ENCODE peak calls at places on chromosomes 6 and 20, in nine cellular contexts. One of them, this sample, is unnamed.

GRCh38 chr6:11613858-11614257 is 76.3 kb downstream of the TMEM170B start:
- DNase-seq in choroid plexus epithelial cell: peak; percentile 91
- DNase-seq in ovary: no peak
- DNase-seq in adrenal gland: no peak
- DNase-seq in foreskin fibroblast: peak; percentile 87
- DNase-seq in cardiac fibroblast: peak; percentile 81
- DNase-seq in neural progenitor cell: no peak
- DNase-seq in fibroblast of pulmonary artery: peak; percentile 90
- DNase-seq in HFF-Myc: peak; percentile 63
- DNase-seq in this sample: no peak

GRCh38 chr6:90103056-90103793 is 193.4 kb downstream of the BACH2 start:
- DNase-seq in choroid plexus epithelial cell: peak; percentile 29
- DNase-seq in ovary: no peak
- DNase-seq in adrenal gland: no peak
- DNase-seq in foreskin fibroblast: peak; percentile 68
- DNase-seq in cardiac fibroblast: no peak
- DNase-seq in neural progenitor cell: no peak
- DNase-seq in fibroblast of pulmonary artery: no peak
- DNase-seq in HFF-Myc: no peak
- DNase-seq in this sample: peak; percentile 87

GRCh38 chr6:83199865-83200230 is 6.7 kb downstream of the RWDD2A start:
- DNase-seq in choroid plexus epithelial cell: peak; percentile 84
- DNase-seq in ovary: no peak
- DNase-seq in adrenal gland: peak; percentile 27
- DNase-seq in foreskin fibroblast: peak; percentile 76
- DNase-seq in cardiac fibroblast: peak; percentile 56
- DNase-seq in neural progenitor cell: no peak
- DNase-seq in fibroblast of pulmonary artery: peak; percentile 85
- DNase-seq in HFF-Myc: peak; percentile 31
- DNase-seq in this sample: no peak

GRCh38 chr20:43916073-43916874 is 1.6 kb downstream of the TOX2 start:
- DNase-seq in choroid plexus epithelial cell: no peak
- DNase-seq in ovary: no peak
- DNase-seq in adrenal gland: no peak
- DNase-seq in foreskin fibroblast: peak; percentile 69
- DNase-seq in cardiac fibroblast: peak; percentile 51
- DNase-seq in neural progenitor cell: peak; percentile 41
- DNase-seq in fibroblast of pulmonary artery: peak; percentile 33
- DNase-seq in HFF-Myc: no peak
- DNase-seq in this sample: peak; percentile 24

GRCh38 chr6:27592481-27593199 is 119.7 kb upstream of the ZNF184 start:
- DNase-seq in choroid plexus epithelial cell: peak; percentile 79
- DNase-seq in ovary: no peak
- DNase-seq in adrenal gland: no peak
- DNase-seq in foreskin fibroblast: peak; percentile 84
- DNase-seq in cardiac fibroblast: peak; percentile 63
- DNase-seq in neural progenitor cell: peak; percentile 76
- DNase-seq in fibroblast of pulmonary artery: peak; percentile 62
- DNase-seq in HFF-Myc: peak; percentile 77
- DNase-seq in this sample: no peak

GRCh38 chr20:23116301-23117089 is 30.4 kb upstream of the CD93 start:
- DNase-seq in choroid plexus epithelial cell: peak; percentile 47
- DNase-seq in ovary: no peak
- DNase-seq in adrenal gland: peak; percentile 79
- DNase-seq in foreskin fibroblast: peak; percentile 65
- DNase-seq in cardiac fibroblast: peak; percentile 53
- DNase-seq in neural progenitor cell: no peak
- DNase-seq in fibroblast of pulmonary artery: peak; percentile 33
- DNase-seq in HFF-Myc: no peak
- DNase-seq in this sample: no peak

GRCh38 chr6:49550413-49551125 is at the start of gene C6orf141:
- DNase-seq in choroid plexus epithelial cell: peak; percentile 14
- DNase-seq in ovary: no peak
- DNase-seq in adrenal gland: peak; percentile 11
- DNase-seq in foreskin fibroblast: peak; percentile 56
- DNase-seq in cardiac fibroblast: no peak
- DNase-seq in neural progenitor cell: peak; percentile 91
- DNase-seq in fibroblast of pulmonary artery: no peak
- DNase-seq in HFF-Myc: peak; percentile 52
- DNase-seq in this sample: no peak

GRCh38 chr6:42402184-42402583 is 49.5 kb downstream of the TRERF1 start:
- DNase-seq in choroid plexus epithelial cell: peak; percentile 41
- DNase-seq in ovary: no peak
- DNase-seq in adrenal gland: no peak
- DNase-seq in foreskin fibroblast: peak; percentile 66
- DNase-seq in cardiac fibroblast: peak; percentile 24
- DNase-seq in neural progenitor cell: no peak
- DNase-seq in fibroblast of pulmonary artery: peak; percentile 38
- DNase-seq in HFF-Myc: no peak
- DNase-seq in this sample: peak; percentile 71

GRCh38 chr20:60068509-60068908 is 110.3 kb downstream of the CDH26 start:
- DNase-seq in choroid plexus epithelial cell: no peak
- DNase-seq in ovary: no peak
- DNase-seq in adrenal gland: no peak
- DNase-seq in foreskin fibroblast: no peak
- DNase-seq in cardiac fibroblast: no peak
- DNase-seq in neural progenitor cell: no peak
- DNase-seq in fibroblast of pulmonary artery: no peak
- DNase-seq in HFF-Myc: no peak
- DNase-seq in this sample: no peak

GRCh38 chr6:92132446-92132845 is 1286.9 kb downstream of the EPHA7 start:
- DNase-seq in choroid plexus epithelial cell: no peak
- DNase-seq in ovary: no peak
- DNase-seq in adrenal gland: no peak
- DNase-seq in foreskin fibroblast: no peak
- DNase-seq in cardiac fibroblast: no peak
- DNase-seq in neural progenitor cell: no peak
- DNase-seq in fibroblast of pulmonary artery: no peak
- DNase-seq in HFF-Myc: no peak
- DNase-seq in this sample: no peak

GRCh38 chr20:53737404-53738038 is 143.9 kb upstream of the ZNF217 start:
- DNase-seq in choroid plexus epithelial cell: peak; percentile 20
- DNase-seq in ovary: no peak
- DNase-seq in adrenal gland: no peak
- DNase-seq in foreskin fibroblast: peak; percentile 32
- DNase-seq in cardiac fibroblast: peak; percentile 21
- DNase-seq in neural progenitor cell: no peak
- DNase-seq in fibroblast of pulmonary artery: peak; percentile 11
- DNase-seq in HFF-Myc: no peak
- DNase-seq in this sample: no peak

GRCh38 chr6:41705996-41706835 is 29.2 kb downstream of the TFEB start:
- DNase-seq in choroid plexus epithelial cell: peak; percentile 66
- DNase-seq in ovary: peak; percentile 43
- DNase-seq in adrenal gland: peak; percentile 93
- DNase-seq in foreskin fibroblast: peak; percentile 91
- DNase-seq in cardiac fibroblast: peak; percentile 74
- DNase-seq in neural progenitor cell: peak; percentile 77
- DNase-seq in fibroblast of pulmonary artery: peak; percentile 57
- DNase-seq in HFF-Myc: no peak
- DNase-seq in this sample: peak; percentile 32

GRCh38 chr20:48007356-48007755 is 222.1 kb upstream of the SULF2 start:
- DNase-seq in choroid plexus epithelial cell: no peak
- DNase-seq in ovary: no peak
- DNase-seq in adrenal gland: no peak
- DNase-seq in foreskin fibroblast: no peak
- DNase-seq in cardiac fibroblast: no peak
- DNase-seq in neural progenitor cell: no peak
- DNase-seq in fibroblast of pulmonary artery: no peak
- DNase-seq in HFF-Myc: no peak
- DNase-seq in this sample: no peak

GRCh38 chr6:15758631-15759215 is 95.9 kb upstream of the DTNBP1 start:
- DNase-seq in choroid plexus epithelial cell: no peak
- DNase-seq in ovary: no peak
- DNase-seq in adrenal gland: no peak
- DNase-seq in foreskin fibroblast: no peak
- DNase-seq in cardiac fibroblast: no peak
- DNase-seq in neural progenitor cell: no peak
- DNase-seq in fibroblast of pulmonary artery: no peak
- DNase-seq in HFF-Myc: no peak
- DNase-seq in this sample: no peak

GRCh38 chr6:39370021-39370420 is 47.5 kb upstream of the KCNK16 start:
- DNase-seq in choroid plexus epithelial cell: peak; percentile 31
- DNase-seq in ovary: no peak
- DNase-seq in adrenal gland: no peak
- DNase-seq in foreskin fibroblast: peak; percentile 22
- DNase-seq in cardiac fibroblast: no peak
- DNase-seq in neural progenitor cell: no peak
- DNase-seq in fibroblast of pulmonary artery: no peak
- DNase-seq in HFF-Myc: no peak
- DNase-seq in this sample: no peak

GRCh38 chr20:53157443-53158408 is 185.6 kb downstream of the TSHZ2 start:
- DNase-seq in choroid plexus epithelial cell: peak; percentile 65
- DNase-seq in ovary: peak; percentile 23
- DNase-seq in adrenal gland: peak; percentile 34
- DNase-seq in foreskin fibroblast: peak; percentile 12
- DNase-seq in cardiac fibroblast: peak; percentile 56
- DNase-seq in neural progenitor cell: peak; percentile 72
- DNase-seq in fibroblast of pulmonary artery: peak; percentile 58
- DNase-seq in HFF-Myc: no peak
- DNase-seq in this sample: peak; percentile 13

GRCh38 chr6:53178837-53179432 is 30.3 kb upstream of the GCM1 start:
- DNase-seq in choroid plexus epithelial cell: no peak
- DNase-seq in ovary: no peak
- DNase-seq in adrenal gland: no peak
- DNase-seq in foreskin fibroblast: peak; percentile 19
- DNase-seq in cardiac fibroblast: no peak
- DNase-seq in neural progenitor cell: no peak
- DNase-seq in fibroblast of pulmonary artery: no peak
- DNase-seq in HFF-Myc: no peak
- DNase-seq in this sample: no peak

GRCh38 chr6:39881851-39882566 is 52.3 kb downstream of the MOCS1 start:
- DNase-seq in choroid plexus epithelial cell: peak; percentile 80
- DNase-seq in ovary: peak; percentile 43
- DNase-seq in adrenal gland: no peak
- DNase-seq in foreskin fibroblast: peak; percentile 82
- DNase-seq in cardiac fibroblast: peak; percentile 92
- DNase-seq in neural progenitor cell: no peak
- DNase-seq in fibroblast of pulmonary artery: peak; percentile 83
- DNase-seq in HFF-Myc: peak; percentile 4
- DNase-seq in this sample: no peak

DNA sequence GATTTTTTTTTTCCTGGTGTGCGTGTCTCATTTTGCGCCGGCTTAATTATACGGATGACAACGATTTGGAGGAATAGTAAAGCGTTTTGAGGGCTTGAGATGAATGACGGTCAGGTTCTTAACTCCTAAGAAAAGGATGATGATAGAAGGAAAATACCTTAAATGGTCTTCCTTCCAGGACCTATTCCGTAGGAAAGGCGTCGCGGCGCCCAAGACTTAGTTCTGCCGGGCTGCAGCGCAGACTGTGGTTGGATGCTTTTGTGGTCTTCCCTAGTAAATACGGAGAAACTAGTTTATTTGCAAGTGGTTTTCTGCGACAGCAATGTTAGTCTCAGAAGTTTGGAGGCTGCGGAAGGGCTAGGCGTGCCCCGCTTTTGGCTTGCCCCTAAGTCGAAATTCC is 8.4 kb downstream of the GNAS-AS1 start:
- DNase-seq in choroid plexus epithelial cell: no peak
- DNase-seq in ovary: no peak
- DNase-seq in adrenal gland: no peak
- DNase-seq in foreskin fibroblast: no peak
- DNase-seq in cardiac fibroblast: no peak
- DNase-seq in neural progenitor cell: no peak
- DNase-seq in fibroblast of pulmonary artery: no peak
- DNase-seq in HFF-Myc: no peak
- DNase-seq in this sample: no peak
- H3K4me3 ChIP-seq in choroid plexus epithelial cell: no peak overlapping the region
- H3K4me3 ChIP-seq in ovary: no peak overlapping the region
- H3K4me3 ChIP-seq in adrenal gland: no peak overlapping the region
- H3K4me3 ChIP-seq in foreskin fibroblast: no peak overlapping the region
- H3K4me3 ChIP-seq in cardiac fibroblast: no peak overlapping the region
- H3K4me3 ChIP-seq in neural progenitor cell: peak overlapping the region; percentile 49
- H3K4me3 ChIP-seq in fibroblast of pulmonary artery: no peak overlapping the region
- H3K4me3 ChIP-seq in HFF-Myc: no peak overlapping the region
- H3K4me3 ChIP-seq in this sample: no peak overlapping the region

DNA sequence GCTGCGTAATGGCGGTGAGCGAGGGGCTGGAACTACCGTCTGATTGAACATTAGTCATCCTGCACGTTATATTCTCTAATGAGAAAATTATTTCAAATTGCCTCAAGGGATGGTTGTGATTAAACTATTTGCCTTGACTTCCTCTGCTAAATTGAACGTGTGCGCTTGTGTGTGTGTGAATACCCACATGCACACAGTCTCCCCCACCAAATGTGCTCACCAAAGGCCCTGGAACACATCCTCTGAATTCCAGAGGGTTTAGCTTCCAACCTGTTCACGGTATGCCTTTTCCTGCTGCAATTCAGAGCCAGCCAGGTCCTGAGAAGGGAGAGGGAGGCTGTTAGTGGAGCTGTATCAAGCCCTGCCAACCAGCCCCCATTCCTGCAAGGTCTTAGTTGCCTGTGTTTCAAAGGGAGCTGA is 98.5 kb downstream of the CDC5L start:
- DNase-seq in choroid plexus epithelial cell: no peak
- DNase-seq in ovary: no peak
- DNase-seq in adrenal gland: no peak
- DNase-seq in foreskin fibroblast: peak; percentile 67
- DNase-seq in cardiac fibroblast: no peak
- DNase-seq in neural progenitor cell: peak; percentile 57
- DNase-seq in fibroblast of pulmonary artery: no peak
- DNase-seq in HFF-Myc: no peak
- DNase-seq in this sample: no peak
- H3K4me3 ChIP-seq in choroid plexus epithelial cell: no peak overlapping the region
- H3K4me3 ChIP-seq in ovary: no peak overlapping the region
- H3K4me3 ChIP-seq in adrenal gland: no peak overlapping the region
- H3K4me3 ChIP-seq in foreskin fibroblast: no peak overlapping the region
- H3K4me3 ChIP-seq in cardiac fibroblast: no peak overlapping the region
- H3K4me3 ChIP-seq in neural progenitor cell: no peak overlapping the region
- H3K4me3 ChIP-seq in fibroblast of pulmonary artery: no peak overlapping the region
- H3K4me3 ChIP-seq in HFF-Myc: no peak overlapping the region
- H3K4me3 ChIP-seq in this sample: no peak overlapping the region

GRCh38 chr6:156953125-156953477 is 175.9 kb downstream of the ARID1B start:
- DNase-seq in choroid plexus epithelial cell: no peak
- DNase-seq in ovary: no peak
- DNase-seq in adrenal gland: no peak
- DNase-seq in foreskin fibroblast: peak; percentile 34
- DNase-seq in cardiac fibroblast: no peak
- DNase-seq in neural progenitor cell: no peak
- DNase-seq in fibroblast of pulmonary artery: peak; percentile 22
- DNase-seq in HFF-Myc: no peak
- DNase-seq in this sample: no peak
- H3K4me3 ChIP-seq in choroid plexus epithelial cell: peak overlapping the region; percentile 17
- H3K4me3 ChIP-seq in ovary: no peak overlapping the region
- H3K4me3 ChIP-seq in adrenal gland: no peak overlapping the region
- H3K4me3 ChIP-seq in foreskin fibroblast: peak overlapping the region; percentile 12
- H3K4me3 ChIP-seq in cardiac fibroblast: no peak overlapping the region
- H3K4me3 ChIP-seq in neural progenitor cell: no peak overlapping the region
- H3K4me3 ChIP-seq in fibroblast of pulmonary artery: no peak overlapping the region
- H3K4me3 ChIP-seq in HFF-Myc: peak overlapping the region; percentile 1
- H3K4me3 ChIP-seq in this sample: no peak overlapping the region

DNA sequence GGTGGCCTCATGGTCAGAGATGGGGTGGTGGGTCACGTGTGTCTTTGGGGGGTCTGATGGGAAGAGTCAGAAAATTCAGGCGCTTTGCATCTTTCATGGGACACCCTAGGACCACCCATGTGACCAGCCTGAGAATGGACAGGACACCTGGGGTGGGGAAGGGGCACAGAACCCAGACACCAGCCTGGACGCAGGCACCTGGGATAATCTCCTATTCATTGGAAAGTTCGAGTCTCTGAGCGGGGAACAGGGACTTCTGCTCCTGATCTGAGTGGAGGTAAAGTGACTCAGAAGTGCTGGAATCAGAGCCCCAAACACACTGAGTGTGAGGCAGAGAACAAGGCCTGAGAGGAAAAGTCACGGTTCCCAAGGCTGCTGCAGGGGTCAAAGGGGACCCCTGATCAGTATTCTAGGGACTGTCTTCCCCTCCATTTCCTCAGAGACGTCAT is 1.4 kb downstream of the HLA-B start:
- DNase-seq in choroid plexus epithelial cell: no peak
- DNase-seq in ovary: no peak
- DNase-seq in adrenal gland: no peak
- DNase-seq in foreskin fibroblast: no peak
- DNase-seq in cardiac fibroblast: no peak
- DNase-seq in neural progenitor cell: no peak
- DNase-seq in fibroblast of pulmonary artery: no peak
- DNase-seq in HFF-Myc: no peak
- DNase-seq in this sample: no peak
- H3K4me3 ChIP-seq in choroid plexus epithelial cell: peak overlapping the region; percentile 22
- H3K4me3 ChIP-seq in ovary: peak overlapping the region; percentile 61
- H3K4me3 ChIP-seq in adrenal gland: peak overlapping the region; percentile 22
- H3K4me3 ChIP-seq in foreskin fibroblast: peak overlapping the region; percentile 66
- H3K4me3 ChIP-seq in cardiac fibroblast: peak overlapping the region; percentile 71
- H3K4me3 ChIP-seq in neural progenitor cell: no peak overlapping the region
- H3K4me3 ChIP-seq in fibroblast of pulmonary artery: peak overlapping the region; percentile 68
- H3K4me3 ChIP-seq in HFF-Myc: no peak overlapping the region
- H3K4me3 ChIP-seq in this sample: peak overlapping the region; percentile 98